ENCODE peak calls at places on chromosomes 1 and 21, in five cellular contexts. H is NCI-H226, D is endothelial cell, K is IMR-90, X is H9. P is an unnamed sample.

GRCh38 chr1:240190881-240191385 is 99.2 kb downstream of the FMN2 start:
- DNase-seq in X (no peak), K (peak), H (peak), D (no peak), P (no peak)

GRCh38 chr1:226489718-226490440 is 58.7 kb upstream of the STUM start:
- DNase-seq in K (no peak), X (peak), H (no peak), D (no peak), P (no peak)

GRCh38 chr1:61997123-61997522 is 197.5 kb upstream of the L1TD1 start:
- DNase-seq in K (no peak), H (no peak), X (no peak), D (no peak), P (no peak)

GRCh38 chr21:17921579-17922530 is 102.7 kb upstream of the C21orf91 start:
- DNase-seq in K (peak), H (peak), X (no peak), D (no peak), P (no peak)

GRCh38 chr1:26529655-26530539 is at the start of gene RPS6KA1:
- DNase-seq in H (peak), K (peak), X (peak), D (peak), P (peak)

GRCh38 chr21:28927122-28927521 is 65.6 kb downstream of the LTN1 start:
- DNase-seq in H (no peak), D (no peak), X (no peak), K (no peak), P (no peak)

GRCh38 chr1:4636186-4636585 is 18.2 kb upstream of the AJAP1 start:
- DNase-seq in K (no peak), X (no peak), H (no peak), D (no peak), P (no peak)

GRCh38 chr1:18752409-18752808 is 107.1 kb downstream of the TAS1R2 start:
- DNase-seq in H (no peak), D (no peak), X (no peak), K (no peak), P (no peak)

GRCh38 chr21:42818328-42818749 is 61.0 kb downstream of the WDR4 start:
- DNase-seq in H (peak), X (peak), D (peak), K (peak), P (peak)

GRCh38 chr1:25878690-25879089 is 3.2 kb upstream of the PAQR7 start:
- DNase-seq in K (no peak), X (no peak), H (no peak), D (no peak), P (no peak)

GRCh38 chr1:219639843-219640606 is 27.1 kb upstream of the ZC3H11B start:
- DNase-seq in H (peak), D (no peak), X (no peak), K (peak), P (no peak)

GRCh38 chr1:85262985-85263384 is 3.5 kb upstream of the C1orf52 start:
- DNase-seq in X (no peak), H (no peak), K (no peak), D (no peak), P (no peak)

GRCh38 chr1:115107501-115108260 is 18.4 kb upstream of the TSPAN2 start:
- DNase-seq in D (no peak), K (peak), X (no peak), H (no peak), P (no peak)

GRCh38 chr21:45877821-45878469 is 103.6 kb upstream of the COL6A1 start:
- DNase-seq in K (no peak), D (no peak), H (no peak), X (no peak), P (peak)

GRCh38 chr1:36981771-36982622 is 52.3 kb downstream of the GRIK3 start:
- DNase-seq in K (no peak), X (no peak), D (no peak), H (no peak), P (no peak)

GRCh38 chr1:12616709-12617373 is 1.2 kb downstream of the DHRS3 start:
- DNase-seq in X (no peak), H (peak), K (no peak), D (peak), P (peak)

GRCh38 chr1:58903450-58904298 is 119.8 kb upstream of the JUN start:
- DNase-seq in X (peak), K (peak), D (peak), H (peak), P (peak)

GRCh38 chr1:21914468-21914867 is 22.6 kb downstream of the HSPG2 start:
- DNase-seq in D (no peak), H (no peak), K (no peak), X (no peak), P (no peak)

GRCh38 chr1:154433161-154433681 is 28.1 kb downstream of the IL6R start:
- DNase-seq in X (no peak), D (no peak), H (no peak), K (no peak), P (no peak)

GRCh38 chr1:27001570-27002360 is 8.3 kb downstream of the TRNP1 start:
- DNase-seq in K (no peak), X (peak), H (no peak), D (no peak), P (peak)

GRCh38 chr21:41345934-41346685 is 15.7 kb upstream of the MX2 start:
- DNase-seq in K (no peak), X (no peak), H (no peak), D (no peak), P (no peak)

GRCh38 chr1:178521241-178521640 is 8.3 kb downstream of the TEX35 start:
- DNase-seq in H (no peak), D (no peak), K (no peak), X (no peak), P (peak)

GRCh38 chr1:182643699-182644098 is 39.5 kb upstream of the RGS16 start:
- DNase-seq in H (no peak), D (no peak), K (no peak), X (no peak), P (no peak)

GRCh38 chr1:67629370-67630075 is 55.5 kb upstream of the GADD45A start:
- DNase-seq in H (peak), K (no peak), D (no peak), X (no peak), P (no peak)

GRCh38 chr1:150164224-150164623 is 14.5 kb downstream of the PLEKHO1 start:
- DNase-seq in D (no peak), K (no peak), X (no peak), H (no peak), P (no peak)

GRCh38 chr1:214216031-214216430 is 64.9 kb upstream of the SMYD2 start:
- DNase-seq in K (no peak), X (no peak), H (no peak), D (no peak), P (no peak)

GRCh38 chr1:67987046-67987799 is 63.2 kb downstream of the DIRAS3 start:
- DNase-seq in K (peak), D (no peak), X (no peak), H (peak), P (no peak)